ENCODE peak calls at places on chromosomes 12 and 14, in four cellular contexts. R, H, D and T are unnamed samples.

GRCh38 chr12:47394070-47394469 is 311.8 kb downstream of the RPAP3 start:
- DNase-seq in R (no peak), H (no peak), D (no peak), T (no peak)

GRCh38 chr12:113898466-113898865 is 67.7 kb downstream of the RBM19 start:
- DNase-seq in D (no peak), H (no peak), R (no peak), T (no peak)

GRCh38 chr12:34301251-34302130 is 279.2 kb downstream of the ALG10 start:
- DNase-seq in D (no peak), R (no peak), H (no peak), T (no peak)

GRCh38 chr14:91394105-91395081 is 23.2 kb downstream of the CCDC88C start:
- DNase-seq in R (no peak), D (no peak), H (no peak), T (no peak)

GRCh38 chr12:120247621-120248030 is 17.9 kb downstream of the PXN start:
- DNase-seq in R (no peak), H (no peak), D (no peak), T (no peak)

GRCh38 chr12:93122569-93123091 is 193.5 kb upstream of the EEA1 start:
- DNase-seq in R (peak; percentile 81), D (no peak), H (peak; percentile 88), T (no peak)

GRCh38 chr12:108570743-108571603 is 8.6 kb downstream of the ISCU start:
- DNase-seq in H (no peak), R (peak; percentile 12), D (no peak), T (no peak)

GRCh38 chr12:108442077-108442476 is 73.0 kb upstream of the FICD start:
- DNase-seq in R (no peak), H (no peak), D (no peak), T (no peak)

GRCh38 chr14:34354556-34354955 is 107.5 kb downstream of the SPTSSA start:
- DNase-seq in D (no peak), R (no peak), H (no peak), T (no peak)

GRCh38 chr12:113403435-113404415 is at the start of gene SDS:
- DNase-seq in R (no peak), D (no peak), H (no peak), T (no peak)

GRCh38 chr12:119996417-119996816 is 7.4 kb downstream of the BICDL1 start:
- DNase-seq in R (no peak), H (no peak), D (no peak), T (no peak)